ENCODE peak calls at places on chromosomes 2 and 18, in five cellular contexts. One of them, this sample, is unnamed.

GRCh38 chr18:68703326-68703725 is 11.6 kb downstream of the TMX3 start:
- DNase-seq in left lung: no peak
- DNase-seq in astrocyte: no peak
- DNase-seq in A549: no peak
- DNase-seq in HL-60: no peak
- DNase-seq in this sample: no peak

GRCh38 chr18:56658261-56658660 is 7.1 kb downstream of the WDR7 start:
- DNase-seq in left lung: no peak
- DNase-seq in astrocyte: no peak
- DNase-seq in A549: no peak
- DNase-seq in HL-60: no peak
- DNase-seq in this sample: no peak

GRCh38 chr2:193806088-193806774 is 1611.5 kb upstream of the TMEFF2 start:
- DNase-seq in left lung: no peak
- DNase-seq in astrocyte: no peak
- DNase-seq in A549: no peak
- DNase-seq in HL-60: no peak
- DNase-seq in this sample: no peak

GRCh38 chr2:86037795-86038192 is 67.9 kb downstream of the POLR1A start:
- DNase-seq in left lung: peak; percentile 31
- DNase-seq in astrocyte: no peak
- DNase-seq in A549: no peak
- DNase-seq in HL-60: no peak
- DNase-seq in this sample: peak; percentile 29

GRCh38 chr2:226798422-226799210 is 1.0 kb downstream of the IRS1 start:
- DNase-seq in left lung: peak; percentile 59
- DNase-seq in astrocyte: peak; percentile 59
- DNase-seq in A549: no peak
- DNase-seq in HL-60: peak; percentile 38
- DNase-seq in this sample: no peak

GRCh38 chr18:56929861-56930260 is 217.0 kb upstream of the BOD1L2 start:
- DNase-seq in left lung: no peak
- DNase-seq in astrocyte: no peak
- DNase-seq in A549: no peak
- DNase-seq in HL-60: no peak
- DNase-seq in this sample: no peak

GRCh38 chr2:120219291-120219690 is 3.9 kb downstream of the TMEM185B start:
- DNase-seq in left lung: no peak
- DNase-seq in astrocyte: no peak
- DNase-seq in A549: no peak
- DNase-seq in HL-60: no peak
- DNase-seq in this sample: no peak

GRCh38 chr18:64165906-64166305 is 17.0 kb upstream of the LINC00305 start:
- DNase-seq in left lung: no peak
- DNase-seq in astrocyte: peak; percentile 30
- DNase-seq in A549: no peak
- DNase-seq in HL-60: no peak
- DNase-seq in this sample: no peak

GRCh38 chr2:159497256-159497655 is 119.1 kb downstream of the BAZ2B start:
- DNase-seq in left lung: no peak
- DNase-seq in astrocyte: peak; percentile 93
- DNase-seq in A549: peak; percentile 57
- DNase-seq in HL-60: peak; percentile 68
- DNase-seq in this sample: no peak

GRCh38 chr2:235568431-235568830 is 74.6 kb downstream of the AGAP1 start:
- DNase-seq in left lung: no peak
- DNase-seq in astrocyte: no peak
- DNase-seq in A549: no peak
- DNase-seq in HL-60: peak; percentile 3
- DNase-seq in this sample: no peak

GRCh38 chr18:52002600-52002999 is 337.4 kb upstream of the DCC start:
- DNase-seq in left lung: no peak
- DNase-seq in astrocyte: no peak
- DNase-seq in A549: no peak
- DNase-seq in HL-60: no peak
- DNase-seq in this sample: no peak

GRCh38 chr2:26578581-26578980 is 62.6 kb downstream of the CIB4 start:
- DNase-seq in left lung: no peak
- DNase-seq in astrocyte: no peak
- DNase-seq in A549: no peak
- DNase-seq in HL-60: no peak
- DNase-seq in this sample: no peak

GRCh38 chr2:210964141-210964764 is 407.9 kb downstream of the CPS1 start:
- DNase-seq in left lung: no peak
- DNase-seq in astrocyte: no peak
- DNase-seq in A549: no peak
- DNase-seq in HL-60: no peak
- DNase-seq in this sample: no peak

GRCh38 chr2:15939854-15940660 is at the start of gene MYCN:
- DNase-seq in left lung: no peak
- DNase-seq in astrocyte: peak; percentile 6
- DNase-seq in A549: peak; percentile 44
- DNase-seq in HL-60: peak; percentile 34
- DNase-seq in this sample: no peak

GRCh38 chr2:71451695-71452094 is 1.7 kb upstream of the DYSF start:
- DNase-seq in left lung: no peak
- DNase-seq in astrocyte: no peak
- DNase-seq in A549: no peak
- DNase-seq in HL-60: no peak
- DNase-seq in this sample: no peak

GRCh38 chr2:71615769-71616730 is 162.7 kb downstream of the DYSF start:
- DNase-seq in left lung: peak; percentile 16
- DNase-seq in astrocyte: no peak
- DNase-seq in A549: no peak
- DNase-seq in HL-60: no peak
- DNase-seq in this sample: no peak

GRCh38 chr2:181780159-181781081 is 100.1 kb upstream of the NEUROD1 start:
- DNase-seq in left lung: no peak
- DNase-seq in astrocyte: peak; percentile 43
- DNase-seq in A549: no peak
- DNase-seq in HL-60: no peak
- DNase-seq in this sample: no peak

GRCh38 chr2:106108791-106109190 is 85.3 kb downstream of the UXS1 start:
- DNase-seq in left lung: no peak
- DNase-seq in astrocyte: no peak
- DNase-seq in A549: no peak
- DNase-seq in HL-60: no peak
- DNase-seq in this sample: no peak

GRCh38 chr18:46437019-46437418 is 220.0 kb downstream of the LOXHD1 start:
- DNase-seq in left lung: no peak
- DNase-seq in astrocyte: no peak
- DNase-seq in A549: no peak
- DNase-seq in HL-60: no peak
- DNase-seq in this sample: no peak

GRCh38 chr2:96895709-96896651 is 26.1 kb upstream of the SEMA4C start:
- DNase-seq in left lung: no peak
- DNase-seq in astrocyte: no peak
- DNase-seq in A549: no peak
- DNase-seq in HL-60: no peak
- DNase-seq in this sample: no peak

GRCh38 chr2:152407204-152407721 is 72.3 kb downstream of the FMNL2 start:
- DNase-seq in left lung: peak; percentile 57
- DNase-seq in astrocyte: peak; percentile 42
- DNase-seq in A549: peak; percentile 65
- DNase-seq in HL-60: no peak
- DNase-seq in this sample: no peak

GRCh38 chr2:46131-46470 is 204 bp downstream of the FAM110C start:
- DNase-seq in left lung: no peak
- DNase-seq in astrocyte: no peak
- DNase-seq in A549: no peak
- DNase-seq in HL-60: no peak
- DNase-seq in this sample: no peak

GRCh38 chr2:237264480-237265219 is 149.3 kb downstream of the COL6A3 start:
- DNase-seq in left lung: peak; percentile 53
- DNase-seq in astrocyte: peak; percentile 98
- DNase-seq in A549: no peak
- DNase-seq in HL-60: no peak
- DNase-seq in this sample: no peak

GRCh38 chr18:23243178-23243577 is 107.9 kb downstream of the CABLES1 start:
- DNase-seq in left lung: no peak
- DNase-seq in astrocyte: no peak
- DNase-seq in A549: no peak
- DNase-seq in HL-60: peak; percentile 82
- DNase-seq in this sample: no peak

GRCh38 chr2:178804791-178805190 is 2.4 kb downstream of the TTN start:
- DNase-seq in left lung: no peak
- DNase-seq in astrocyte: no peak
- DNase-seq in A549: peak; percentile 30
- DNase-seq in HL-60: no peak
- DNase-seq in this sample: no peak

GRCh38 chr2:172884336-172884735 is 148.7 kb downstream of the RAPGEF4 start:
- DNase-seq in left lung: no peak
- DNase-seq in astrocyte: no peak
- DNase-seq in A549: no peak
- DNase-seq in HL-60: no peak
- DNase-seq in this sample: no peak

GRCh38 chr2:168432565-168433186 is 23.4 kb upstream of the CERS6 start:
- DNase-seq in left lung: no peak
- DNase-seq in astrocyte: no peak
- DNase-seq in A549: no peak
- DNase-seq in HL-60: no peak
- DNase-seq in this sample: no peak

GRCh38 chr2:234488913-234489451 is 7.9 kb downstream of the ARL4C start:
- DNase-seq in left lung: no peak
- DNase-seq in astrocyte: no peak
- DNase-seq in A549: no peak
- DNase-seq in HL-60: no peak
- DNase-seq in this sample: peak; percentile 51

GRCh38 chr18:13614701-13615288 is 111.6 kb downstream of the FAM210A start:
- DNase-seq in left lung: no peak
- DNase-seq in astrocyte: no peak
- DNase-seq in A549: no peak
- DNase-seq in HL-60: no peak
- DNase-seq in this sample: no peak

GRCh38 chr2:166344286-166345113 is 31.2 kb downstream of the SCN9A start:
- DNase-seq in left lung: no peak
- DNase-seq in astrocyte: peak; percentile 88
- DNase-seq in A549: no peak
- DNase-seq in HL-60: no peak
- DNase-seq in this sample: no peak

GRCh38 chr18:22452226-22452668 is 34.5 kb upstream of the CTAGE1 start:
- DNase-seq in left lung: no peak
- DNase-seq in astrocyte: no peak
- DNase-seq in A549: no peak
- DNase-seq in HL-60: no peak
- DNase-seq in this sample: no peak

GRCh38 chr2:30368258-30368657 is 78.8 kb upstream of the LCLAT1 start:
- DNase-seq in left lung: peak; percentile 74
- DNase-seq in astrocyte: peak; percentile 91
- DNase-seq in A549: no peak
- DNase-seq in HL-60: no peak
- DNase-seq in this sample: no peak

GRCh38 chr18:75344161-75344560 is 83.3 kb downstream of the SMIM21 start:
- DNase-seq in left lung: no peak
- DNase-seq in astrocyte: no peak
- DNase-seq in A549: no peak
- DNase-seq in HL-60: no peak
- DNase-seq in this sample: no peak

GRCh38 chr2:204170419-204170818 is 233.9 kb downstream of the ICOS start:
- DNase-seq in left lung: no peak
- DNase-seq in astrocyte: no peak
- DNase-seq in A549: no peak
- DNase-seq in HL-60: no peak
- DNase-seq in this sample: no peak

GRCh38 chr2:99140860-99141109 is 722 bp upstream of the C2orf15 start:
- DNase-seq in left lung: no peak
- DNase-seq in astrocyte: peak; percentile 12
- DNase-seq in A549: no peak
- DNase-seq in HL-60: no peak
- DNase-seq in this sample: no peak

GRCh38 chr2:212177724-212178123 is 360.9 kb downstream of the ERBB4 start:
- DNase-seq in left lung: no peak
- DNase-seq in astrocyte: no peak
- DNase-seq in A549: no peak
- DNase-seq in HL-60: no peak
- DNase-seq in this sample: no peak
- TF ChIP-seq CTCF in left lung: no peak
- TF ChIP-seq CTCF in astrocyte: no peak
- TF ChIP-seq CTCF in A549: no peak
- TF ChIP-seq CTCF in HL-60: no peak
- TF ChIP-seq CTCF in this sample: no peak

GRCh38 chr2:230864605-230865323 is at the start of gene ITM2C:
- DNase-seq in left lung: peak; percentile 59
- DNase-seq in astrocyte: peak; percentile 25
- DNase-seq in A549: peak; percentile 76
- DNase-seq in HL-60: peak; percentile 71
- DNase-seq in this sample: peak; percentile 52
- TF ChIP-seq CTCF in left lung: no peak
- TF ChIP-seq CTCF in astrocyte: no peak
- TF ChIP-seq CTCF in A549: peak; percentile 69
- TF ChIP-seq CTCF in HL-60: no peak
- TF ChIP-seq CTCF in this sample: peak; percentile 50

GRCh38 chr18:47594621-47595086 is 335.8 kb downstream of the SMAD2 start:
- DNase-seq in left lung: no peak
- DNase-seq in astrocyte: no peak
- DNase-seq in A549: no peak
- DNase-seq in HL-60: no peak
- DNase-seq in this sample: no peak

GRCh38 chr18:47601608-47602272 is 328.7 kb downstream of the SMAD2 start:
- DNase-seq in left lung: no peak
- DNase-seq in astrocyte: no peak
- DNase-seq in A549: no peak
- DNase-seq in HL-60: no peak
- DNase-seq in this sample: no peak

GRCh38 chr18:47594063-47594462 is 336.4 kb downstream of the SMAD2 start:
- DNase-seq in left lung: no peak
- DNase-seq in astrocyte: no peak
- DNase-seq in A549: no peak
- DNase-seq in HL-60: no peak
- DNase-seq in this sample: no peak

GRCh38 chr18:47591429-47591828 is 339.0 kb downstream of the SMAD2 start:
- DNase-seq in left lung: no peak
- DNase-seq in astrocyte: no peak
- DNase-seq in A549: no peak
- DNase-seq in HL-60: no peak
- DNase-seq in this sample: no peak

GRCh38 chr18:47595816-47596501 is 334.5 kb downstream of the SMAD2 start:
- DNase-seq in left lung: no peak
- DNase-seq in astrocyte: no peak
- DNase-seq in A549: peak; percentile 13
- DNase-seq in HL-60: no peak
- DNase-seq in this sample: no peak
- TF ChIP-seq CTCF in left lung: peak; percentile 10
- TF ChIP-seq CTCF in astrocyte: no peak
- TF ChIP-seq CTCF in A549: peak; percentile 36
- TF ChIP-seq CTCF in HL-60: no peak
- TF ChIP-seq CTCF in this sample: no peak

GRCh38 chr2:189426886-189427285 is 14.4 kb upstream of the WDR75 start:
- DNase-seq in left lung: no peak
- DNase-seq in astrocyte: no peak
- DNase-seq in A549: no peak
- DNase-seq in HL-60: no peak
- DNase-seq in this sample: no peak

GRCh38 chr2:189425676-189426075 is 15.6 kb upstream of the WDR75 start:
- DNase-seq in left lung: no peak
- DNase-seq in astrocyte: no peak
- DNase-seq in A549: no peak
- DNase-seq in HL-60: no peak
- DNase-seq in this sample: no peak

GRCh38 chr2:189424956-189425355 is 16.3 kb upstream of the WDR75 start:
- DNase-seq in left lung: no peak
- DNase-seq in astrocyte: no peak
- DNase-seq in A549: no peak
- DNase-seq in HL-60: no peak
- DNase-seq in this sample: no peak

GRCh38 chr2:189421644-189422043 is 19.6 kb upstream of the WDR75 start:
- DNase-seq in left lung: no peak
- DNase-seq in astrocyte: peak; percentile 85
- DNase-seq in A549: no peak
- DNase-seq in HL-60: no peak
- DNase-seq in this sample: no peak
- TF ChIP-seq CTCF in left lung: no peak
- TF ChIP-seq CTCF in astrocyte: no peak
- TF ChIP-seq CTCF in A549: no peak
- TF ChIP-seq CTCF in HL-60: no peak
- TF ChIP-seq CTCF in this sample: no peak

This sample was measured in natural killer cell.